ENCODE peak calls at places on chromosome 16, in six cellular contexts. E is endothelial cell, Y is heart left ventricle, K is dorsolateral prefrontal cortex, A is fibroblast of the aortic adventitia, G is lower leg skin. V is an unnamed sample.

GRCh38 chr16:53761967-53762726 is 58.2 kb downstream of the FTO start:
- DNase-seq in E (no peak), Y (no peak), K (no peak), A (no peak), G (no peak), V (no peak)

GRCh38 chr16:66427036-66427446 is at the start of gene BEAN1:
- DNase-seq in E (no peak), Y (peak; percentile 67), K (no peak), A (no peak), G (no peak), V (peak; percentile 73)

GRCh38 chr16:49932943-49933342 is 77.0 kb upstream of the ZNF423 start:
- DNase-seq in E (no peak), Y (no peak), K (no peak), A (peak; percentile 29), G (no peak), V (no peak)

GRCh38 chr16:75093598-75094540 is 22.7 kb downstream of the LDHD start:
- DNase-seq in E (no peak), Y (no peak), K (no peak), A (no peak), G (no peak), V (no peak)

GRCh38 chr16:4624827-4625616 is 396 bp downstream of the MGRN1 start:
- DNase-seq in E (peak; percentile 57), Y (peak; percentile 85), K (peak; percentile 43), A (peak; percentile 66), G (peak; percentile 64), V (peak; percentile 71)

GRCh38 chr16:28845173-28846079 is 722 bp downstream of the TUFM start:
- DNase-seq in E (no peak), Y (no peak), K (no peak), A (no peak), G (no peak), V (no peak)

GRCh38 chr16:3726021-3726687 is 8.8 kb upstream of the TRAP1 start:
- DNase-seq in E (no peak), Y (no peak), K (no peak), A (no peak), G (no peak), V (no peak)

GRCh38 chr16:72590179-72590937 is 418.4 kb upstream of the PMFBP1 start:
- DNase-seq in E (no peak), Y (no peak), K (no peak), A (no peak), G (no peak), V (no peak)

GRCh38 chr16:50037791-50038190 is 12.8 kb downstream of the CNEP1R1 start:
- DNase-seq in E (no peak), Y (no peak), K (no peak), A (peak; percentile 28), G (no peak), V (no peak)

GRCh38 chr16:50263060-50263909 is 3.1 kb upstream of the ADCY7 start:
- DNase-seq in E (no peak), Y (no peak), K (no peak), A (no peak), G (no peak), V (no peak)

GRCh38 chr16:25155553-25156460 is 44.3 kb downstream of the LCMT1 start:
- DNase-seq in E (no peak), Y (no peak), K (no peak), A (no peak), G (no peak), V (no peak)

GRCh38 chr16:57892447-57893096 is 78.4 kb downstream of the CNGB1 start:
- DNase-seq in E (no peak), Y (no peak), K (no peak), A (no peak), G (no peak), V (no peak)

GRCh38 chr16:68246671-68247070 is 1.5 kb downstream of the PLA2G15 start:
- DNase-seq in E (no peak), Y (no peak), K (no peak), A (no peak), G (no peak), V (no peak)

GRCh38 chr16:71855937-71856662 is 10.3 kb downstream of the ATXN1L start:
- DNase-seq in E (no peak), Y (no peak), K (no peak), A (no peak), G (no peak), V (no peak)

GRCh38 chr16:65697061-65697460 is 575.2 kb upstream of the CDH11 start:
- DNase-seq in E (no peak), Y (no peak), K (no peak), A (peak; percentile 43), G (no peak), V (no peak)

GRCh38 chr16:54957403-54957802 is 26.7 kb downstream of the IRX5 start:
- DNase-seq in E (peak; percentile 32), Y (no peak), K (no peak), A (peak; percentile 9), G (no peak), V (no peak)

DNA sequence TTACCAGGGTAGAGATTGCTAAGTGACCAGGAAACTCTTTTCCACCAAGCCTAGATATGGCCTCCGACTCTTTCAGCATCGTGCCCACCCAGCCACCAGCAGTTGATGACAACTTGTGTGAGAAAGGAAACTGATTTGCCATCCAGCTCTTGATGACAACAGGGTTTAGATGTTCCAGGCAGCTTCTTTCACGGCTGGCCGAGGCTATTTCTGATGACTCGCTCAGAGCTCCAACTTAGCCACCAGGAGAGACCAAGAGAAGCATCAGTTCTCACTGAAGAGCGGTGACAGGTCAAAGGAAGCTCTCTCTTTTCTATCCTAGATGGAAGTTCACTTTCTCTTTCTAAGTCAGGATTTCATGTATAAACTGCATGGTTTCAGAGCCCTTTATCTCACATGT is 61.2 kb downstream of the MPHOSPH6 start:
- DNase-seq in E (no peak), Y (no peak), K (no peak), A (no peak), G (no peak), V (no peak)
- TF ChIP-seq CTCF in E (no peak), Y (no peak), K (no peak), A (no peak), G (no peak), V (no peak)

DNA sequence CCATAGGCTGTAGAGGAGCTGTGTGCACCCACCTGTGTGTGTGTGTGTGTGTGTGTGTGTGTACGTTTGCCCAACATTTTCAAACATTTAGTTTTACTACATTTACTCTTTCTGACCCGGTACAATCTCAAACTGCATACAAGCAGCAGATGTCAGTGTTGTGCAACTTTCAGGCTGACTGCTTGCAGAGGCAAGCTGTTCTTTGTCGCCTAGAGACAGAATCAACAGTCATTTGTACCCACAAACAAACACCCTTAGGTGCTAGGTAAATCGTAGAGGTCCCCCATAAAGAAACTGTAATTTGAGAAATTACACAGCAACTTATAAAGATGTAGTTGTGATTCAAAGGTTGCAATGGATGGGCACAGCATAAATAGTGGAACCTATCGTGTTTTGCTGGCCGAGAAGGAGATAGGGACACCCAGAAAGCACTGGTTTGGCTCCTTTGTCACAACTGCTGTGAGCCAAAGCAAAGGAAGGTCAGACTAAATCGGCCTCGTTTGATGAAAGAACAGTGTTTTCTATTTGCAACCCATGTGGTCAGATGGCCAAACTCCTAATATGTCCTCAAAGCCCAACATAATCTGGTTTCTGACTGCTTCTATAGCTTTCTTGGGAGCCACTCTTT is 478.4 kb downstream of the TOX3 start:
- DNase-seq in E (peak; percentile 42), Y (no peak), K (no peak), A (no peak), G (no peak), V (peak; percentile 27)
- TF ChIP-seq CTCF in E (no peak), Y (peak; percentile 46), K (peak; percentile 63), A (no peak), G (no peak), V (peak; percentile 40)

GRCh38 chr16:48481772-48482171 is 96.6 kb upstream of the SIAH1 start:
- DNase-seq in E (no peak), Y (no peak), K (no peak), A (no peak), G (no peak), V (no peak)
- TF ChIP-seq CTCF in E (no peak), Y (no peak), K (no peak), A (no peak), G (no peak), V (no peak)

DNA sequence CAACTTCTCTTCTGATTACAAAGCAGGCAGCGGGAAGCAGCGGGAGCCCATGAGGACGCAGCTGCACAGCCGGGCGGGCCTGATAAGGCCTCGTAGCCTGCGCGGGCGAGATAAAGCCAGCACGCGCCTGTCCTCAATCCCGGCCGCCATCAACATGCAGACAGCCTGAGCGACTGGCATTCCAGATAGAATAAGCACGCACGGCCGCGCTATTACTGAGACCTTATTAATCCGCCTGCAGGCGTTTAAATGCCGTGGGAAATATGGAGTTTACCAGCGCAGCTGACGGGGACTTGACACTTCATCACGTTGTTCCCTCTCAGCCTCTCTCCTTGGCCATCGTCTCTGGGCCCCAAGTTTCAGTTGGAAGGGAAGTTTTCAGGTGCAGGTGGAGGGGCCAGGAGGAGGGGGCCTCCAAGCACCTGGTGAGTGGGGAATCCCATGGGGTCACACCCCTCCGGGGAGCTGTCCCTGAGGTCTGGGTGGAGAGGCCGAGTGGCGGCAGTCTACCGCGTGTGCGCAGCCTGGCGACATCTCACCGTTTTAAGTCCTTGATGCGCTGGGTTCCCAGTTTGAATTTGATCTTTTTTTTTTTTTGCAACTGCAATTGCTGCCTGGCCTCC is 27.3 kb upstream of the CBFA2T3 start:
- DNase-seq in E (peak; percentile 40), Y (no peak), K (no peak), A (peak; percentile 5), G (no peak), V (no peak)
- TF ChIP-seq CTCF in E (no peak), Y (no peak), K (no peak), A (no peak), G (no peak), V (no peak)

GRCh38 chr16:17196526-17196925 is 274.2 kb downstream of the XYLT1 start:
- DNase-seq in E (no peak), Y (no peak), K (no peak), A (no peak), G (no peak), V (no peak)
- TF ChIP-seq CTCF in E (no peak), Y (no peak), K (no peak), A (no peak), G (no peak), V (no peak)

GRCh38 chr16:30892670-30893069 is 1.2 kb downstream of the BCL7C start:
- DNase-seq in E (no peak), Y (no peak), K (no peak), A (no peak), G (no peak), V (no peak)

GRCh38 chr16:30894540-30895368 is 877 bp upstream of the BCL7C start:
- DNase-seq in E (no peak), Y (no peak), K (no peak), A (peak; percentile 51), G (peak; percentile 59), V (no peak)

GRCh38 chr16:30893082-30893743 is 664 bp downstream of the BCL7C start:
- DNase-seq in E (no peak), Y (no peak), K (no peak), A (no peak), G (no peak), V (peak; percentile 35)

GRCh38 chr16:30895592-30896202 is 717 bp upstream of the CTF1 start:
- DNase-seq in E (no peak), Y (no peak), K (no peak), A (peak; percentile 13), G (no peak), V (no peak)

GRCh38 chr16:30893744-30894539 is at the start of gene BCL7C:
- DNase-seq in E (peak; percentile 97), Y (peak; percentile 97), K (peak; percentile 68), A (peak; percentile 70), G (peak; percentile 87), V (peak; percentile 96)
- TF ChIP-seq CTCF in E (no peak), Y (peak; percentile 65), K (peak; percentile 42), A (peak; percentile 50), G (peak; percentile 52), V (peak; percentile 8)

V was measured in nephron progenitor cell.